ENCODE peak calls at places on chromosomes 16 and 17, in six cellular contexts. X is IMR-90, R is neuronal stem cell, A is mesenchymal stem cell, O is H9, I is H1. V is an unnamed sample.

GRCh38 chr17:58084317-58084981 is 1.2 kb downstream of the DYNLL2 start:
- DNase-seq in X (no peak), R (no peak), A (peak), O (peak), I (peak), V (peak)

GRCh38 chr16:49620158-49620867 is 235.6 kb downstream of the ZNF423 start:
- DNase-seq in X (peak), R (no peak), A (peak), O (peak), I (no peak), V (no peak)

GRCh38 chr16:10521681-10522274 is 58.6 kb downstream of the EMP2 start:
- DNase-seq in X (peak), R (peak), A (peak), O (peak), I (peak), V (peak)

GRCh38 chr16:89786474-89787364 is 29.7 kb downstream of the FANCA start:
- DNase-seq in X (no peak), R (no peak), A (no peak), O (no peak), I (no peak), V (no peak)

GRCh38 chr17:55731586-55732250 is 9.1 kb upstream of the TMEM100 start:
- DNase-seq in X (peak), R (no peak), A (peak), O (peak), I (no peak), V (peak)

GRCh38 chr17:64291268-64291851 is 28.3 kb upstream of the TEX2 start:
- DNase-seq in X (no peak), R (no peak), A (no peak), O (no peak), I (no peak), V (peak)

GRCh38 chr17:694239-694638 is 20.4 kb downstream of the VPS53 start:
- DNase-seq in X (peak), R (no peak), A (peak), O (no peak), I (no peak), V (peak)

GRCh38 chr17:20993863-20994778 is 48.7 kb downstream of the USP22 start:
- DNase-seq in X (no peak), R (no peak), A (no peak), O (no peak), I (no peak), V (no peak)

GRCh38 chr16:83068686-83069085 is 441.9 kb downstream of the CDH13 start:
- DNase-seq in X (peak), R (no peak), A (peak), O (no peak), I (no peak), V (no peak)

GRCh38 chr17:2694381-2695242 is 17.0 kb downstream of the CLUH start:
- DNase-seq in X (no peak), R (no peak), A (no peak), O (no peak), I (no peak), V (no peak)

GRCh38 chr17:82875418-82875856 is 35.6 kb upstream of the ZNF750 start:
- DNase-seq in X (no peak), R (no peak), A (no peak), O (peak), I (peak), V (peak)

GRCh38 chr17:75914643-75915265 is 10.1 kb upstream of the MRPL38 start:
- DNase-seq in X (no peak), R (no peak), A (no peak), O (peak), I (no peak), V (no peak)

GRCh38 chr16:9047689-9048301 is 43.6 kb upstream of the HAPSTR1 start:
- DNase-seq in X (peak), R (peak), A (peak), O (peak), I (peak), V (peak)

GRCh38 chr17:79027274-79027924 is 3.4 kb downstream of the C1QTNF1 start:
- DNase-seq in X (no peak), R (no peak), A (no peak), O (no peak), I (no peak), V (peak)
- H3K9ac ChIP-seq in X (peak), R (no peak), A (peak), O (no peak), I (no peak), V (no peak)

GRCh38 chr16:58656872-58657271 is 27.2 kb upstream of the CNOT1 start:
- DNase-seq in X (no peak), R (no peak), A (no peak), O (no peak), I (no peak), V (no peak)
- H2BK15ac ChIP-seq in X (no peak), R (no peak), A (no peak), O (no peak), I (no peak), V (no peak)

DNA sequence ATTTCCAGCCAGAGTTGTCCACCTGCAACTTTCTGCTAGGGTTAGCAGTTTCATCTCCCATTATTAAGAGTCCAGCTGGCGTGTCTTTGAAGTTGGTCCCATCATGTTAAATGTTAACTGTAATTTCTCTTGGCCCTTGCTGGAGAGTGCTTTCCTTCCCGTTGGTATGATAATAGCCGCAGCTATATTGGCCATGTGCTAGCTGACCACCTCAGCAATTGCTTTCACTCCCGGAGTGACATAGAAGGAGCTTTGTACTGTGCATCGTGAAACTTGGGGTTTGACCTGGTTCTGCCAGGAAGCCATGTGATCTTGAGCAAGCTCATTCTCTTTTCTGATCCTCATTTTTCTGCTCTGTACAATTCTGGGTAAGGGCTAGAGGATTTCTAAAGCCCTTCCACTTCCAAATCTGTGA is 81.0 kb upstream of the TBX2 start:
- DNase-seq in X (no peak), R (no peak), A (no peak), O (no peak), I (no peak), V (no peak)
- H3K9ac ChIP-seq in X (no peak), R (no peak), A (no peak), O (no peak), I (no peak), V (no peak)

GRCh38 chr16:54484700-54485099 is 198.1 kb upstream of the IRX3 start:
- DNase-seq in X (no peak), R (no peak), A (no peak), O (no peak), I (no peak), V (no peak)
- H2BK15ac ChIP-seq in X (no peak), R (no peak), A (no peak), O (no peak), I (no peak), V (no peak)

GRCh38 chr16:56711862-56712261 is 18.1 kb upstream of the NUP93 start:
- DNase-seq in X (peak), R (no peak), A (no peak), O (no peak), I (no peak), V (no peak)

GRCh38 chr16:56710181-56710737 is 19.7 kb upstream of the NUP93 start:
- DNase-seq in X (no peak), R (no peak), A (no peak), O (no peak), I (no peak), V (no peak)

GRCh38 chr16:56709686-56710040 is 20.3 kb upstream of the NUP93 start:
- DNase-seq in X (no peak), R (no peak), A (no peak), O (no peak), I (no peak), V (no peak)

GRCh38 chr16:56708418-56708817 is 21.5 kb upstream of the NUP93 start:
- DNase-seq in X (no peak), R (no peak), A (no peak), O (no peak), I (no peak), V (no peak)

DNA sequence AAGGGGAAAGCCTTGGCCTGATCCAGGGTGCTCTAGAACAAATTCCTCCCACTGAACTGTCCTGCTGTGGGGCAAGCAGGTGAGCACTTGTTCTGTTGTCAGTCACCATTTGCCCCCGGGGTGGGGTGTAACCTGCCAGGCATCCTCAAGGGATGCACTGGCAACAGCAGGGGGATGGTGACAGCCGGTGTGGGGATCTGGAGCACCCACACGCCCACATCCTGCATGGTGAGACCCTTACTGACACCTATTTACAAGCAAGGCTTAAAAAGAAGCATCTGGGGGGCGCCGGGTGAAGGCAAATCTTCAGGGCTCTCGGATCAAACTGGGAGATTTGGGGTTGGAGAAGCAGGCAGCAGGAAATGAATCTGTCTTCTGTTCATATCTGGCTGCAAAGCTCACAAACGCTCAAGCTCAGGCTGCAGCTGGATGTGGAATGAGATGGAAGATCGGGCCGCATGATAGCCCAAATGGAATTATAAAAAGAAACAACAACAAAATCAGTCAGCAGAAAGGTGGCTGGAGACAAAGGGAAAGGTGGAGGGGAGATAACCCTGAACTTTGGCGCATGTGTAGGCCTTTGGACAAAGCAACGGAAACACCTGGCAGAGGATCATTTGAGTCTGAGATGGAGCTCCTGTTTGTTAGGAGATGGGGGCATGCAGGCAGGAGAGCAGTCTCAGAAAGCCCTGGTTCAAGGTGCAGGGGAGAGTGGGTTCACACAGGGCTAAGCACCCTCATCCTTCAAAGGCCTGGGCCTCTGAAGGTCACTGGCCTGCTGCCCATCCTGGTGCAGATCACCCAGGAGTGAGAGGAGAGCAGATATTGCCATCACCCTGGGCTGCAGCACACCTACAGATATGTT is 20.9 kb upstream of the NUP93 start:
- DNase-seq in X (no peak), R (no peak), A (no peak), O (no peak), I (no peak), V (no peak)
- H3K9ac ChIP-seq in X (no peak), R (no peak), A (no peak), O (no peak), I (no peak), V (no peak)

DNA sequence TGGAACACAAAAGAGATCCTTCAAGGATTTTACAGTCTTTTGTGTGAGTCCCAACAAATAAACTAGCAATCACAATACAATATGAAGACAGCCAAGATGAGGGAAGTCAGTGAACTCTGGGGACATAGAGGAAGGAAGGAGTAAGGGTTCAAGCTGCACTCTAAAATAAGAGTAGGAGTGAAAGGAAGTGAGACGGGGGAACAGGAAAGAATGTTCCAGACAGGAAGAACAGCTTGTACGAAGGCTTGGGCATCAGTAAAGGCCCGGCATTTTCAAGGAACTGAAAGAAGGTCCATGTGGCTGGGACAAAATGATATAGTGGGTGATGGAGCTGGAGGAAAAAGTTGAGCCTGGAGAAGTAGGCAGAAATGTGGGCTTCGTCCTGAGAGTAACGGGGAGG is 4.5 kb downstream of the CCL17 start:
- DNase-seq in X (no peak), R (no peak), A (no peak), O (no peak), I (no peak), V (no peak)
- H2BK15ac ChIP-seq in X (no peak), R (no peak), A (peak), O (no peak), I (no peak), V (no peak)